ENCODE peak calls at places on chromosomes 13 and 19, in eight cellular contexts. Z is mucosa of descending colon, Y is aorta, N is PC-3, H is osteoblast, U is BE2C, T is OCI-LY7, C is MM.1S. F is an unnamed sample. For H3K9me3, the result is how much of the 10 kb centered on the place peaks cover.

GRCh38 chr13:51235186-51235585 is 13.0 kb downstream of the FAM124A start:
- DNase-seq in H (no peak), T (no peak), Y (no peak), N (no peak), C (no peak), Z (no peak), U (no peak), F (no peak)

GRCh38 chr13:109989155-109989554 is 202.8 kb upstream of the IRS2 start:
- DNase-seq in Y (no peak), C (no peak), U (no peak), N (peak), Z (no peak), H (peak), T (no peak), F (no peak)

GRCh38 chr19:13850910-13851753 is 25.8 kb upstream of the NANOS3 start:
- DNase-seq in N (peak), T (no peak), U (no peak), Y (peak), H (peak), C (no peak), Z (peak), F (peak)

GRCh38 chr13:43364210-43365041 is 341.0 kb downstream of the DNAJC15 start:
- DNase-seq in U (peak), C (no peak), N (no peak), Z (no peak), T (no peak), H (peak), Y (peak), F (no peak)

GRCh38 chr19:45913874-45914830 is at the start of gene NANOS2:
- DNase-seq in C (no peak), Z (no peak), T (peak), N (peak), Y (no peak), H (peak), U (peak), F (no peak)

GRCh38 chr13:29572575-29572974 is 22.9 kb downstream of the SLC7A1 start:
- DNase-seq in C (no peak), T (no peak), Y (no peak), H (no peak), Z (peak), N (no peak), U (no peak), F (no peak)

GRCh38 chr19:18975864-18976263 is 34.8 kb upstream of the HOMER3 start:
- DNase-seq in U (no peak), Y (no peak), N (no peak), H (peak), Z (no peak), T (no peak), C (no peak), F (no peak)

GRCh38 chr13:46896346-46897138 is at the start of gene HTR2A:
- DNase-seq in C (no peak), Y (peak), H (peak), T (no peak), Z (no peak), U (no peak), N (peak), F (no peak)

GRCh38 chr19:4067396-4068057 is 828 bp upstream of the ZBTB7A start:
- DNase-seq in Z (peak), H (no peak), C (no peak), U (peak), T (peak), Y (no peak), N (no peak), F (no peak)

GRCh38 chr19:7926021-7926726 is at the start of gene CTXN1:
- DNase-seq in C (peak), N (peak), H (peak), Y (peak), T (peak), U (peak), Z (peak), F (no peak)

GRCh38 chr13:52599853-52600603 is 42.2 kb upstream of the HNRNPA1L2 start:
- DNase-seq in T (peak), Z (no peak), U (peak), C (peak), N (no peak), H (peak), Y (peak), F (no peak)

GRCh38 chr13:107678075-107678689 is 537.2 kb downstream of the LIG4 start:
- DNase-seq in C (peak), N (peak), T (no peak), H (no peak), Z (no peak), Y (no peak), U (peak), F (no peak)

GRCh38 chr13:99981115-99982020 is at the start of gene ZIC2:
- DNase-seq in T (no peak), C (peak), H (peak), Y (peak), U (peak), Z (peak), N (peak), F (peak)

GRCh38 chr19:40321076-40321475 is 27.1 kb downstream of the C19orf47 start:
- DNase-seq in U (no peak), Z (no peak), H (no peak), T (no peak), C (no peak), N (no peak), Y (no peak), F (no peak)

GRCh38 chr19:15223649-15224371 is 8.4 kb downstream of the EPHX3 start:
- DNase-seq in T (no peak), N (no peak), Y (no peak), Z (no peak), H (peak), C (no peak), U (no peak), F (no peak)

GRCh38 chr13:110651271-110651670 is 35.9 kb downstream of the NAXD start:
- DNase-seq in H (no peak), U (no peak), Y (no peak), N (no peak), C (no peak), Z (no peak), T (no peak), F (no peak)

GRCh38 chr13:59182241-59182640 is 981.5 kb downstream of the DIAPH3 start:
- DNase-seq in T (no peak), Z (no peak), Y (no peak), N (no peak), U (no peak), H (no peak), C (no peak), F (no peak)

GRCh38 chr13:29849071-29849541 is 1.3 kb downstream of the UBL3 start:
- DNase-seq in N (peak), Y (peak), T (peak), Z (peak), U (no peak), H (peak), C (peak), F (no peak)

GRCh38 chr13:104017317-104017716 is 951.1 kb upstream of the SLC10A2 start:
- DNase-seq in T (no peak), H (no peak), Z (no peak), U (no peak), C (no peak), N (no peak), Y (no peak), F (no peak)

GRCh38 chr19:41194157-41194552 is 1.1 kb downstream of the CYP2S1 start:
- DNase-seq in Z (no peak), H (peak), U (no peak), Y (no peak), N (no peak), T (no peak), C (no peak), F (no peak)

GRCh38 chr13:50518131-50518530 is 325.4 kb downstream of the DLEU7 start:
- DNase-seq in Z (no peak), H (peak), C (no peak), U (no peak), Y (no peak), T (peak), N (no peak), F (no peak)

GRCh38 chr13:40876020-40876738 is 86.8 kb downstream of the SLC25A15 start:
- DNase-seq in N (peak), Z (no peak), U (no peak), T (no peak), H (no peak), Y (no peak), C (no peak), F (no peak)

GRCh38 chr13:40875048-40875447 is 85.6 kb downstream of the SLC25A15 start:
- DNase-seq in N (no peak), T (no peak), Z (no peak), Y (no peak), H (no peak), C (no peak), U (no peak), F (no peak)

GRCh38 chr13:40875583-40875982 is 86.2 kb downstream of the SLC25A15 start:
- DNase-seq in C (no peak), U (no peak), Y (no peak), T (no peak), H (no peak), Z (no peak), N (no peak), F (no peak)

GRCh38 chr13:40878823-40879222 is 89.4 kb downstream of the SLC25A15 start:
- DNase-seq in Y (no peak), N (no peak), T (no peak), Z (no peak), C (no peak), H (no peak), U (no peak), F (no peak)

GRCh38 chr13:40878321-40878720 is 88.9 kb downstream of the SLC25A15 start:
- DNase-seq in U (no peak), C (no peak), H (no peak), Y (no peak), N (no peak), Z (no peak), T (no peak), F (no peak)
- H3K9me3 ChIP-seq in U (under half), C (under half), H (under half), Y (under half), N (under half), Z (half or more), T (under half), F (under half)

GRCh38 chr19:52022193-52022592 is 6.0 kb downstream of the ZNF614 start:
- DNase-seq in C (no peak), Z (no peak), T (no peak), Y (no peak), N (no peak), U (no peak), H (no peak), F (no peak)

GRCh38 chr19:52020506-52020905 is 7.7 kb downstream of the ZNF614 start:
- DNase-seq in H (peak), Z (no peak), Y (no peak), T (no peak), U (no peak), N (peak), C (no peak), F (no peak)
- H3K9me3 ChIP-seq in H (under half), Z (half or more), Y (under half), T (under half), U (under half), N (half or more), C (under half), F (half or more)

GRCh38 chr19:12346896-12347295 is 13.5 kb upstream of the ZNF563 start:
- DNase-seq in Y (no peak), C (peak), T (peak), U (no peak), N (no peak), Z (no peak), H (no peak), F (no peak)
- H3K9me3 ChIP-seq in Y (under half), C (under half), T (under half), U (under half), N (half or more), Z (half or more), H (under half), F (under half)

DNA sequence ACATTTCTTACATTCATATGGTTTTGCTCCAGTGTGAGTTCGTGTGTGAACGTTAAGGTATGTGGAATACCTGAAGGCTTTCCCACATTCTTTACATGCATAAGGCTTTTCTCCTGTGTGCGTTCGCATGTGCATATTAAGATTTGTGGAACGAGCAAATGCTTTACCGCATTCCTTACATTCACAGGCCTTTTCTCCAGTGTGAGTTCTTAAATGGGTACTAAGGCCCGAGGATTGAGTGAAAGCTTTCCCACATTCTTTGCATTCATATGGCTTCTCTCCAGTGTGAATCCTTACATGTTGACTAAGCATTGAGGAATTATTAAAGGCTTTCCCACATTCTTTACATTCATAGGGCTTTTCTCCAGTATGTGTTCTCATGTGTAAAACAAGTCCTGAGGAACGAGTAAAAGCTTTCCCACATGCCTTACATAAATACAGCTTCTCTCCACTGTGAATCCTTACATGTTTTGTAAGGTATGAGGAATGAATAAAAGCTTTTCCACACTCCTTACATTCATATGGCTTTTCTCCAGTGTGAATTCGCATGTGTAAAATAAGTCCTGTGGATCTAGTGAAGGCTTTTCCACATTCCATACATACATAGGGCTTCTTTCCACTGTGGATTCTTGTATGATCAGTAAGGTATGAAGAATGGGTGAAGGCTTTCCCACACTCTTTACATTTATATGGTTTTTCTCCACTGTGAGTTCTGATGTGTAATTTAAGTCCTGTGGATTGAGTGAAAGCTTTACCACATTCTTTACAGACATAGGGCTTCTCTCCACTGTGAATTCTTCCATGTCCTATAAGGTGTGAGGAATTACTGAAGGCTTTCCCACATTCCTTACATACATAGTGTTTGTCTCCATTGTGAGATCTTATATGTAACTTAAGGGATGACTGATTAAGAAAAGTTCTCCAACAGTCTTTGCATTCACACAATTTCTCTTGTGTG is 10.7 kb downstream of the ZNF846 start:
- DNase-seq in Y (no peak), C (no peak), N (no peak), Z (no peak), H (no peak), U (no peak), T (no peak), F (no peak)
- H3K9me3 ChIP-seq in Y (under half), C (under half), N (under half), Z (half or more), H (under half), U (under half), T (under half), F (under half)

DNA sequence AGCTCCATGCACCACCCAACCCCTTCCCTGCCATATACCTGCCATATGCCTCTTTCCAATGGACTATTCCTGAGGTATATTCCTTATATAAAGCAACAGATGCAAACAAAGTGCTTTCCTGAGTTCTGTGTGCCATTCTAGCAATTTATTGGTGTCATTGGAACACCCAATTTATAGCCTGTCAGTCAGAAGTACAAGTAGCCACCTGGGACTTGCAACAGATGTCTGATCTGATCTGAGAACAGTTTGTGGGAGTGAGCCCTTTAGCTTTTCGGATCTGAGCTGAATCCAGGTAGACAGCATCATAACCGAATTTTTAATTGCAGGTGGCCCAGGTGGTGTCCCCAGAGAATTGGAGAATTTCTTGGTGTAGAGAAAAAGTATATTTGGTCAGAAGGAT is 963 bp upstream of the FPR3 start:
- DNase-seq in Z (no peak), C (no peak), H (no peak), T (no peak), N (no peak), U (no peak), Y (no peak), F (no peak)
- H3K9me3 ChIP-seq in Z (under half), C (under half), H (under half), T (under half), N (under half), U (under half), Y (under half), F (under half)

GRCh38 chr13:19067767-19068166 is 113.9 kb downstream of the TUBA3C start:
- DNase-seq in N (no peak), T (no peak), U (no peak), Y (no peak), Z (no peak), C (no peak), H (no peak), F (no peak)

GRCh38 chr13:19070398-19070735 is 111.3 kb downstream of the TUBA3C start:
- DNase-seq in T (no peak), N (no peak), Y (no peak), H (no peak), Z (no peak), U (no peak), C (no peak), F (peak)

GRCh38 chr13:19072543-19072942 is 109.1 kb downstream of the TUBA3C start:
- DNase-seq in Y (no peak), C (no peak), Z (no peak), N (no peak), H (no peak), U (no peak), T (no peak), F (peak)

GRCh38 chr13:19071161-19071936 is 110.3 kb downstream of the TUBA3C start:
- DNase-seq in T (no peak), N (no peak), H (no peak), C (no peak), Y (no peak), Z (no peak), U (no peak), F (peak)

GRCh38 chr13:19069684-19070397 is 111.8 kb downstream of the TUBA3C start:
- DNase-seq in C (no peak), Z (no peak), N (no peak), Y (no peak), T (no peak), H (no peak), U (no peak), F (peak)
- H3K9me3 ChIP-seq in C (under half), Z (half or more), N (under half), Y (under half), T (under half), H (under half), U (under half), F (under half)

GRCh38 chr19:56014765-56015164 is 28.2 kb downstream of the NLRP5 start:
- DNase-seq in H (no peak), Y (no peak), T (no peak), Z (no peak), C (no peak), N (no peak), U (no peak), F (no peak)
- H3K9me3 ChIP-seq in H (under half), Y (under half), T (under half), Z (under half), C (under half), N (under half), U (under half), F (under half)

GRCh38 chr19:52065399-52065798 is 16.8 kb upstream of the ZNF432 start:
- DNase-seq in H (no peak), U (no peak), Z (no peak), T (no peak), N (no peak), C (no peak), Y (no peak), F (no peak)

GRCh38 chr19:52069653-52070052 is 21.0 kb upstream of the ZNF432 start:
- DNase-seq in C (no peak), N (no peak), Z (no peak), H (no peak), T (no peak), Y (no peak), U (no peak), F (no peak)

GRCh38 chr19:52066258-52066866 is 17.7 kb upstream of the ZNF432 start:
- DNase-seq in Z (no peak), T (no peak), Y (no peak), N (no peak), H (no peak), C (no peak), U (no peak), F (no peak)

GRCh38 chr19:52070496-52070895 is 21.9 kb upstream of the ZNF432 start:
- DNase-seq in Y (no peak), C (no peak), H (no peak), U (no peak), T (no peak), N (peak), Z (no peak), F (no peak)
- H3K9me3 ChIP-seq in Y (under half), C (under half), H (under half), U (under half), T (under half), N (half or more), Z (half or more), F (half or more)

F was measured in vagina.